ENCODE peak calls at places on chromosomes 11 and 22, in six cellular contexts. One of them, this sample, is unnamed. For H3K4me1, the result is how much of the 10 kb centered on the place peaks cover.

GRCh38 chr11:126646701-126647209 is 291.3 kb downstream of the ST3GAL4 start:
- DNase-seq in H9: no peak
- DNase-seq in mesenchymal stem cell: no peak
- DNase-seq in mesendoderm: no peak
- DNase-seq in IMR-90: peak
- DNase-seq in neuronal stem cell: no peak
- DNase-seq in this sample: no peak

GRCh38 chr11:131922220-131922619 is 551.8 kb downstream of the NTM start:
- DNase-seq in neuronal stem cell: no peak
- DNase-seq in IMR-90: no peak
- DNase-seq in H9: no peak
- DNase-seq in mesendoderm: no peak
- DNase-seq in mesenchymal stem cell: no peak
- DNase-seq in this sample: no peak

GRCh38 chr22:25478573-25478972 is 85.9 kb upstream of the GRK3 start:
- DNase-seq in IMR-90: no peak
- DNase-seq in neuronal stem cell: no peak
- DNase-seq in mesendoderm: no peak
- DNase-seq in H9: no peak
- DNase-seq in mesenchymal stem cell: no peak
- DNase-seq in this sample: no peak

GRCh38 chr11:128593281-128593680 is 5.9 kb upstream of the ETS1 start:
- DNase-seq in IMR-90: peak
- DNase-seq in mesendoderm: peak
- DNase-seq in neuronal stem cell: peak
- DNase-seq in mesenchymal stem cell: peak
- DNase-seq in H9: peak
- DNase-seq in this sample: no peak

GRCh38 chr22:37951305-37951704 is 2.1 kb downstream of the C22orf23 start:
- DNase-seq in IMR-90: peak
- DNase-seq in mesendoderm: peak
- DNase-seq in mesenchymal stem cell: peak
- DNase-seq in neuronal stem cell: no peak
- DNase-seq in H9: peak
- DNase-seq in this sample: peak

GRCh38 chr11:128621491-128622136 is 34.3 kb upstream of the ETS1 start:
- DNase-seq in H9: no peak
- DNase-seq in neuronal stem cell: no peak
- DNase-seq in mesenchymal stem cell: peak
- DNase-seq in IMR-90: peak
- DNase-seq in mesendoderm: peak
- DNase-seq in this sample: no peak

GRCh38 chr11:2594267-2594666 is 105.5 kb downstream of the KCNQ1OT1 start:
- DNase-seq in mesendoderm: no peak
- DNase-seq in mesenchymal stem cell: no peak
- DNase-seq in H9: no peak
- DNase-seq in neuronal stem cell: no peak
- DNase-seq in IMR-90: no peak
- DNase-seq in this sample: no peak

GRCh38 chr11:75301602-75302345 is 49.7 kb downstream of the ARRB1 start:
- DNase-seq in mesenchymal stem cell: no peak
- DNase-seq in H9: no peak
- DNase-seq in mesendoderm: no peak
- DNase-seq in IMR-90: no peak
- DNase-seq in neuronal stem cell: no peak
- DNase-seq in this sample: no peak

GRCh38 chr11:73205666-73206343 is 12.3 kb upstream of the P2RY2 start:
- DNase-seq in mesenchymal stem cell: peak
- DNase-seq in IMR-90: no peak
- DNase-seq in mesendoderm: no peak
- DNase-seq in neuronal stem cell: no peak
- DNase-seq in H9: no peak
- DNase-seq in this sample: peak

GRCh38 chr11:78615724-78616123 is 41.1 kb upstream of the NARS2 start:
- DNase-seq in IMR-90: no peak
- DNase-seq in mesenchymal stem cell: no peak
- DNase-seq in neuronal stem cell: no peak
- DNase-seq in H9: no peak
- DNase-seq in mesendoderm: no peak
- DNase-seq in this sample: peak

GRCh38 chr22:49850959-49851815 is 2.5 kb upstream of the ZBED4 start:
- DNase-seq in IMR-90: no peak
- DNase-seq in mesendoderm: no peak
- DNase-seq in mesenchymal stem cell: no peak
- DNase-seq in H9: no peak
- DNase-seq in neuronal stem cell: no peak
- DNase-seq in this sample: no peak

GRCh38 chr22:38270091-38270972 is 2.5 kb downstream of the TMEM184B start:
- DNase-seq in mesendoderm: no peak
- DNase-seq in mesenchymal stem cell: peak
- DNase-seq in IMR-90: peak
- DNase-seq in neuronal stem cell: no peak
- DNase-seq in H9: peak
- DNase-seq in this sample: no peak

GRCh38 chr11:126194121-126194543 is 17.3 kb downstream of the RPUSD4 start:
- DNase-seq in mesendoderm: peak
- DNase-seq in IMR-90: peak
- DNase-seq in mesenchymal stem cell: peak
- DNase-seq in H9: no peak
- DNase-seq in neuronal stem cell: peak
- DNase-seq in this sample: peak

GRCh38 chr11:110319501-110319900 is 23.1 kb upstream of the RDX start:
- DNase-seq in mesenchymal stem cell: no peak
- DNase-seq in neuronal stem cell: no peak
- DNase-seq in mesendoderm: peak
- DNase-seq in IMR-90: no peak
- DNase-seq in H9: no peak
- DNase-seq in this sample: peak

GRCh38 chr11:74784234-74784633 is 35.6 kb downstream of the RNF169 start:
- DNase-seq in neuronal stem cell: no peak
- DNase-seq in mesenchymal stem cell: no peak
- DNase-seq in mesendoderm: no peak
- DNase-seq in IMR-90: no peak
- DNase-seq in H9: no peak
- DNase-seq in this sample: no peak

GRCh38 chr11:34830648-34831047 is 85.5 kb downstream of the APIP start:
- DNase-seq in H9: no peak
- DNase-seq in IMR-90: peak
- DNase-seq in neuronal stem cell: no peak
- DNase-seq in mesendoderm: no peak
- DNase-seq in mesenchymal stem cell: no peak
- DNase-seq in this sample: no peak

GRCh38 chr22:17710023-17710422 is 64.2 kb downstream of the BID start:
- DNase-seq in neuronal stem cell: no peak
- DNase-seq in mesendoderm: no peak
- DNase-seq in IMR-90: no peak
- DNase-seq in mesenchymal stem cell: no peak
- DNase-seq in H9: no peak
- DNase-seq in this sample: no peak

GRCh38 chr11:77035580-77035979 is 1.4 kb downstream of the B3GNT6 start:
- DNase-seq in neuronal stem cell: no peak
- DNase-seq in H9: no peak
- DNase-seq in IMR-90: no peak
- DNase-seq in mesendoderm: no peak
- DNase-seq in mesenchymal stem cell: no peak
- DNase-seq in this sample: peak

GRCh38 chr22:27635852-27636251 is 165.7 kb downstream of the MN1 start:
- DNase-seq in IMR-90: no peak
- DNase-seq in H9: no peak
- DNase-seq in mesendoderm: no peak
- DNase-seq in mesenchymal stem cell: no peak
- DNase-seq in neuronal stem cell: no peak
- DNase-seq in this sample: no peak
- H3K4me1 ChIP-seq in IMR-90: under half
- H3K4me1 ChIP-seq in H9: under half
- H3K4me1 ChIP-seq in mesendoderm: under half
- H3K4me1 ChIP-seq in mesenchymal stem cell: under half
- H3K4me1 ChIP-seq in neuronal stem cell: under half
- H3K4me1 ChIP-seq in this sample: under half

DNA sequence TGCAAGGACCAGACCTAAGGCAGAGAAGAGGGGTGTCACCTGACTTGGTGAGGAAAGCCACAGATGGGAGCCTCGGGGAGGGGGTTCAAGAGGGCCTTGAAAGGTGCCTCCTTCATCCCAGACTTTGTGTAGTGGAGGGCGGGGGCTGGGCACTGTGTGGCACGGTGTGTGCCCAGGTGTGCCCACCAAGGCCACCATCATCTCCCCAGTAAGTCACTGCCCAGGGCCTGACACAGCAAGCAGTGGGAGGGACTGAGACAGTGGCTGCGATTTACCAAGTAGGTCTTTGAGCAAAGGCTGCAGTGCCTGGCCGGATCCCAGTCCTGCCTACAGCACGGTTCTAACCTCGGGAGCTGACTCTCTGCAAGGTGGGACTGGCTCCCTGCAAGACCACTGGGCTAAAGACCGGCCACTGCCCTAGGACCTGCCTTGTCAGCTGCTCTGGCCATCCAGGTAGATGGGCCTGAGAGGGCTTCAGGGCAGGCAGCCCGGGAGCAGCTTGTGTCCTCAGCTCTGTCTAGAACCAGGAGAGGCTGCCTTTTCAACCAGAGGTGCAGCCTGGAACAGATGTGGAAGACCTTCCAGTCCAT is 1.4 kb downstream of the OSM start:
- DNase-seq in H9: no peak
- DNase-seq in neuronal stem cell: no peak
- DNase-seq in IMR-90: no peak
- DNase-seq in mesendoderm: no peak
- DNase-seq in mesenchymal stem cell: no peak
- DNase-seq in this sample: no peak
- H4K8ac ChIP-seq in H9: no peak
- H4K8ac ChIP-seq in neuronal stem cell: no peak
- H4K8ac ChIP-seq in IMR-90: no peak
- H4K8ac ChIP-seq in mesendoderm: no peak
- H4K8ac ChIP-seq in mesenchymal stem cell: no peak
- H4K8ac ChIP-seq in this sample: no peak

GRCh38 chr11:825366-826231 is 2.1 kb upstream of the CRACR2B start:
- DNase-seq in mesenchymal stem cell: no peak
- DNase-seq in IMR-90: no peak
- DNase-seq in mesendoderm: no peak
- DNase-seq in H9: no peak
- DNase-seq in neuronal stem cell: no peak
- DNase-seq in this sample: no peak
- H3K4me1 ChIP-seq in mesenchymal stem cell: half or more
- H3K4me1 ChIP-seq in IMR-90: under half
- H3K4me1 ChIP-seq in mesendoderm: under half
- H3K4me1 ChIP-seq in H9: under half
- H3K4me1 ChIP-seq in neuronal stem cell: under half
- H3K4me1 ChIP-seq in this sample: under half

DNA sequence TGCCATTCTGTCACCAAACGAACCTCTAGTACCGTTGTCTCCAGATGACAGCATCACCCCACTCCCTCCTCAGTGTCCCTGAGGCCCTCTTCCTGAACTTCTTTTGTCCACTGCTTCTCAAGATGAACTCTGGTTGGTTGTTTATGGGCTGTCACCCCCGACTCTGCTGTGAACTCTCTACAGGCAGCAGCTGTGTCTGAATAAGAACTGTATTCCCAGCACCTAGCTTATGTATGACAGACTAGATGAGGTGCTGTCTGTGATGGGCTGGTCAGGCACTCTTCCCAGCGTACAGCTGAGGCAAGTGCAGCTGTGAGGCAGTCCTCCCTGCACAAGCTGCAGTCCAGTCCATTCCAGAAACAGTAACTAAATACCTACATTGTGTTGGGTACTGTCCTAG is 111.4 kb upstream of the PITPNB start:
- DNase-seq in IMR-90: peak
- DNase-seq in mesendoderm: no peak
- DNase-seq in mesenchymal stem cell: no peak
- DNase-seq in H9: peak
- DNase-seq in neuronal stem cell: no peak
- DNase-seq in this sample: no peak
- H4K8ac ChIP-seq in IMR-90: no peak
- H4K8ac ChIP-seq in mesendoderm: no peak
- H4K8ac ChIP-seq in mesenchymal stem cell: no peak
- H4K8ac ChIP-seq in H9: no peak
- H4K8ac ChIP-seq in neuronal stem cell: no peak
- H4K8ac ChIP-seq in this sample: no peak

DNA sequence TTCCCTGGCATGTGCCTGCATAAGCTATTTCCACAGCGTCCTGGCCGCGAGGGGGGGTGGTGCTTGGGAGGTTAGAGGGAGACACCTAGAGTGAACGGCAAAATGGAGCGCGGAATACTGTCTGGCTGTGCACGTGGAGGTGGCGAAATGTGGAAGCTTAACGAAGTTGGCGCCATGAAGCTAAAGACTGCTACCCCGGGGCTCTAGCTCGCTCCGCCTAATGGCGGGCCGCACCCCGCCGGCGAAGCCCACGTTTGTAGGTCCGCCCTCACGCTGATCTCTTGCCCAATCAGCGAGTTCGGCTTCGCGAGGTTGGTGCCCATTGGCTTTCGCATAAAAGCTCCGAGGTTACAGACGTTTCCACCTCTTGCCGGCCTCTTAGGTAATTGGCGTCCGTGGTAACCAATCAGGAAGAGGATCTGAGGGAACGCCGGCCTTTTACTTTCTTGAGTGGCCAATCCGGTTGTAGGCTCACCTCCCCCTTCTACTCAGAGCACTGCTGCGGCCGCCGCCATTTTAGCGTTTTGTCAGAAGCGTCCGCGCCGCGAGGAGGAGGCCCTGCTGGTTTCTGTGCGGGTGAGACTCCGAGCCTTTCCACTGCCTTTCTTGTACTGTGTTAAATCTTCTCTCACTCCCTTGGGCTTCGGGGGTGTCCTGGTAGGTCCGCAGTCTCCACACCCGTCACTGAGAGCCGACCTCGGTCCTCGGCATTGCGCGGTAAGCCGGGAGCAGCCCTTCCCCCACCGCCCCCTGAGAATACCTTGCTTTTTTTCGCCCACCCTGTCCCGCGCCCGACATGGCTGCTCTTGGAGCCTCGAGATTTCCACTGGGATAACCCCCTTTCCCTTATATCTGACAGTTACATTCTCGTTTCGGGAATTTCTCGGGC is at the start of gene RBM4:
- DNase-seq in mesendoderm: peak
- DNase-seq in neuronal stem cell: peak
- DNase-seq in H9: peak
- DNase-seq in mesenchymal stem cell: peak
- DNase-seq in IMR-90: peak
- DNase-seq in this sample: peak
- H3K4me1 ChIP-seq in mesendoderm: under half
- H3K4me1 ChIP-seq in neuronal stem cell: under half
- H3K4me1 ChIP-seq in H9: under half
- H3K4me1 ChIP-seq in mesenchymal stem cell: under half
- H3K4me1 ChIP-seq in IMR-90: under half
- H3K4me1 ChIP-seq in this sample: under half

This sample was measured in trophoblast cell.